ENCODE peak calls at places on chromosomes 7 and 10, in nine cellular contexts. One of them, this sample, is unnamed.

GRCh38 chr7:16526742-16527540 is at the start of gene LRRC72:
- DNase-seq in fibroblast of the aortic adventitia: no peak
- DNase-seq in AG09309: no peak
- DNase-seq in fibroblast of villous mesenchyme: no peak
- DNase-seq in colonic mucosa: no peak
- DNase-seq in AG04449: no peak
- DNase-seq in fibroblast of mammary gland: no peak
- DNase-seq in pancreas: no peak
- DNase-seq in endodermal cell: no peak
- DNase-seq in this sample: no peak

GRCh38 chr10:87092861-87093460 is 1.7 kb downstream of the GLUD1 start:
- DNase-seq in fibroblast of the aortic adventitia: no peak
- DNase-seq in AG09309: no peak
- DNase-seq in fibroblast of villous mesenchyme: peak
- DNase-seq in colonic mucosa: peak
- DNase-seq in AG04449: no peak
- DNase-seq in fibroblast of mammary gland: peak
- DNase-seq in pancreas: no peak
- DNase-seq in endodermal cell: peak
- DNase-seq in this sample: no peak

GRCh38 chr7:134710854-134711624 is 64.4 kb downstream of the BPGM start:
- DNase-seq in fibroblast of the aortic adventitia: no peak
- DNase-seq in AG09309: no peak
- DNase-seq in fibroblast of villous mesenchyme: peak
- DNase-seq in colonic mucosa: no peak
- DNase-seq in AG04449: no peak
- DNase-seq in fibroblast of mammary gland: no peak
- DNase-seq in pancreas: no peak
- DNase-seq in endodermal cell: no peak
- DNase-seq in this sample: no peak

GRCh38 chr10:84194424-84195043 is at the start of gene CDHR1:
- DNase-seq in fibroblast of the aortic adventitia: no peak
- DNase-seq in AG09309: no peak
- DNase-seq in fibroblast of villous mesenchyme: no peak
- DNase-seq in colonic mucosa: peak
- DNase-seq in AG04449: no peak
- DNase-seq in fibroblast of mammary gland: no peak
- DNase-seq in pancreas: no peak
- DNase-seq in endodermal cell: peak
- DNase-seq in this sample: no peak

GRCh38 chr10:104440221-104440620 is 86.6 kb downstream of the CFAP58 start:
- DNase-seq in fibroblast of the aortic adventitia: peak
- DNase-seq in AG09309: no peak
- DNase-seq in fibroblast of villous mesenchyme: no peak
- DNase-seq in colonic mucosa: no peak
- DNase-seq in AG04449: no peak
- DNase-seq in fibroblast of mammary gland: peak
- DNase-seq in pancreas: no peak
- DNase-seq in endodermal cell: no peak
- DNase-seq in this sample: no peak

GRCh38 chr7:76108540-76109233 is 60.8 kb downstream of the MDH2 start:
- DNase-seq in fibroblast of the aortic adventitia: peak
- DNase-seq in AG09309: no peak
- DNase-seq in fibroblast of villous mesenchyme: peak
- DNase-seq in colonic mucosa: peak
- DNase-seq in AG04449: no peak
- DNase-seq in fibroblast of mammary gland: peak
- DNase-seq in pancreas: peak
- DNase-seq in endodermal cell: no peak
- DNase-seq in this sample: no peak

GRCh38 chr10:126384269-126384873 is 3.9 kb downstream of the ADAM12 start:
- DNase-seq in fibroblast of the aortic adventitia: peak
- DNase-seq in AG09309: peak
- DNase-seq in fibroblast of villous mesenchyme: peak
- DNase-seq in colonic mucosa: no peak
- DNase-seq in AG04449: peak
- DNase-seq in fibroblast of mammary gland: peak
- DNase-seq in pancreas: no peak
- DNase-seq in endodermal cell: no peak
- DNase-seq in this sample: no peak

GRCh38 chr7:41224063-41224763 is 478.7 kb downstream of the INHBA start:
- DNase-seq in fibroblast of the aortic adventitia: peak
- DNase-seq in AG09309: no peak
- DNase-seq in fibroblast of villous mesenchyme: no peak
- DNase-seq in colonic mucosa: no peak
- DNase-seq in AG04449: no peak
- DNase-seq in fibroblast of mammary gland: peak
- DNase-seq in pancreas: no peak
- DNase-seq in endodermal cell: no peak
- DNase-seq in this sample: no peak

GRCh38 chr10:72048450-72049124 is 39.8 kb downstream of the SPOCK2 start:
- DNase-seq in fibroblast of the aortic adventitia: peak
- DNase-seq in AG09309: peak
- DNase-seq in fibroblast of villous mesenchyme: peak
- DNase-seq in colonic mucosa: peak
- DNase-seq in AG04449: peak
- DNase-seq in fibroblast of mammary gland: peak
- DNase-seq in pancreas: peak
- DNase-seq in endodermal cell: peak
- DNase-seq in this sample: peak

GRCh38 chr7:43779032-43779812 is 20.7 kb downstream of the BLVRA start:
- DNase-seq in fibroblast of the aortic adventitia: peak
- DNase-seq in AG09309: no peak
- DNase-seq in fibroblast of villous mesenchyme: no peak
- DNase-seq in colonic mucosa: peak
- DNase-seq in AG04449: no peak
- DNase-seq in fibroblast of mammary gland: no peak
- DNase-seq in pancreas: no peak
- DNase-seq in endodermal cell: no peak
- DNase-seq in this sample: no peak

GRCh38 chr10:4066581-4067403 is 281.8 kb upstream of the KLF6 start:
- DNase-seq in fibroblast of the aortic adventitia: no peak
- DNase-seq in AG09309: no peak
- DNase-seq in fibroblast of villous mesenchyme: no peak
- DNase-seq in colonic mucosa: no peak
- DNase-seq in AG04449: no peak
- DNase-seq in fibroblast of mammary gland: no peak
- DNase-seq in pancreas: no peak
- DNase-seq in endodermal cell: no peak
- DNase-seq in this sample: no peak

GRCh38 chr10:131846224-131847101 is 54.3 kb upstream of the PPP2R2D start:
- DNase-seq in fibroblast of the aortic adventitia: no peak
- DNase-seq in AG09309: no peak
- DNase-seq in fibroblast of villous mesenchyme: no peak
- DNase-seq in colonic mucosa: no peak
- DNase-seq in AG04449: no peak
- DNase-seq in fibroblast of mammary gland: no peak
- DNase-seq in pancreas: no peak
- DNase-seq in endodermal cell: peak
- DNase-seq in this sample: no peak

GRCh38 chr7:135853499-135853898 is 104.9 kb upstream of the FAM180A start:
- DNase-seq in fibroblast of the aortic adventitia: peak
- DNase-seq in AG09309: no peak
- DNase-seq in fibroblast of villous mesenchyme: peak
- DNase-seq in colonic mucosa: no peak
- DNase-seq in AG04449: no peak
- DNase-seq in fibroblast of mammary gland: peak
- DNase-seq in pancreas: no peak
- DNase-seq in endodermal cell: no peak
- DNase-seq in this sample: no peak

GRCh38 chr7:2123916-2124315 is 108.8 kb downstream of the MAD1L1 start:
- DNase-seq in fibroblast of the aortic adventitia: no peak
- DNase-seq in AG09309: no peak
- DNase-seq in fibroblast of villous mesenchyme: no peak
- DNase-seq in colonic mucosa: no peak
- DNase-seq in AG04449: no peak
- DNase-seq in fibroblast of mammary gland: no peak
- DNase-seq in pancreas: no peak
- DNase-seq in endodermal cell: no peak
- DNase-seq in this sample: no peak

GRCh38 chr7:33873981-33874750 is 31.2 kb upstream of the BMPER start:
- DNase-seq in fibroblast of the aortic adventitia: peak
- DNase-seq in AG09309: peak
- DNase-seq in fibroblast of villous mesenchyme: peak
- DNase-seq in colonic mucosa: no peak
- DNase-seq in AG04449: no peak
- DNase-seq in fibroblast of mammary gland: peak
- DNase-seq in pancreas: no peak
- DNase-seq in endodermal cell: no peak
- DNase-seq in this sample: no peak

GRCh38 chr7:6691103-6691502 is 15.6 kb downstream of the ZNF12 start:
- DNase-seq in fibroblast of the aortic adventitia: no peak
- DNase-seq in AG09309: no peak
- DNase-seq in fibroblast of villous mesenchyme: no peak
- DNase-seq in colonic mucosa: no peak
- DNase-seq in AG04449: no peak
- DNase-seq in fibroblast of mammary gland: no peak
- DNase-seq in pancreas: no peak
- DNase-seq in endodermal cell: no peak
- DNase-seq in this sample: no peak
- H3K4me3 ChIP-seq in fibroblast of the aortic adventitia: no peak
- H3K4me3 ChIP-seq in AG09309: no peak
- H3K4me3 ChIP-seq in fibroblast of villous mesenchyme: no peak
- H3K4me3 ChIP-seq in colonic mucosa: no peak
- H3K4me3 ChIP-seq in AG04449: no peak
- H3K4me3 ChIP-seq in fibroblast of mammary gland: no peak
- H3K4me3 ChIP-seq in pancreas: no peak
- H3K4me3 ChIP-seq in endodermal cell: peak
- H3K4me3 ChIP-seq in this sample: no peak

GRCh38 chr7:142450206-142450605 is 192.3 kb upstream of the PRSS58 start:
- DNase-seq in fibroblast of the aortic adventitia: no peak
- DNase-seq in AG09309: no peak
- DNase-seq in fibroblast of villous mesenchyme: no peak
- DNase-seq in colonic mucosa: no peak
- DNase-seq in AG04449: no peak
- DNase-seq in fibroblast of mammary gland: no peak
- DNase-seq in pancreas: no peak
- DNase-seq in endodermal cell: no peak
- DNase-seq in this sample: no peak

GRCh38 chr7:142441074-142441403 is 183.2 kb upstream of the PRSS58 start:
- DNase-seq in fibroblast of the aortic adventitia: no peak
- DNase-seq in AG09309: no peak
- DNase-seq in fibroblast of villous mesenchyme: no peak
- DNase-seq in colonic mucosa: no peak
- DNase-seq in AG04449: no peak
- DNase-seq in fibroblast of mammary gland: no peak
- DNase-seq in pancreas: no peak
- DNase-seq in endodermal cell: no peak
- DNase-seq in this sample: no peak

GRCh38 chr7:142440219-142441073 is 182.6 kb upstream of the PRSS58 start:
- DNase-seq in fibroblast of the aortic adventitia: peak
- DNase-seq in AG09309: no peak
- DNase-seq in fibroblast of villous mesenchyme: peak
- DNase-seq in colonic mucosa: no peak
- DNase-seq in AG04449: peak
- DNase-seq in fibroblast of mammary gland: peak
- DNase-seq in pancreas: no peak
- DNase-seq in endodermal cell: peak
- DNase-seq in this sample: peak

GRCh38 chr7:142443614-142444013 is 185.8 kb upstream of the PRSS58 start:
- DNase-seq in fibroblast of the aortic adventitia: no peak
- DNase-seq in AG09309: no peak
- DNase-seq in fibroblast of villous mesenchyme: no peak
- DNase-seq in colonic mucosa: no peak
- DNase-seq in AG04449: no peak
- DNase-seq in fibroblast of mammary gland: peak
- DNase-seq in pancreas: no peak
- DNase-seq in endodermal cell: no peak
- DNase-seq in this sample: no peak

GRCh38 chr7:142445019-142445686 is 187.3 kb upstream of the PRSS58 start:
- DNase-seq in fibroblast of the aortic adventitia: no peak
- DNase-seq in AG09309: no peak
- DNase-seq in fibroblast of villous mesenchyme: no peak
- DNase-seq in colonic mucosa: no peak
- DNase-seq in AG04449: no peak
- DNase-seq in fibroblast of mammary gland: no peak
- DNase-seq in pancreas: no peak
- DNase-seq in endodermal cell: peak
- DNase-seq in this sample: no peak
- TF ChIP-seq CTCF in fibroblast of the aortic adventitia: no peak
- TF ChIP-seq CTCF in AG09309: peak
- TF ChIP-seq CTCF in fibroblast of villous mesenchyme: peak
- TF ChIP-seq CTCF in colonic mucosa: no peak
- TF ChIP-seq CTCF in AG04449: no peak
- TF ChIP-seq CTCF in fibroblast of mammary gland: peak
- TF ChIP-seq CTCF in pancreas: no peak
- TF ChIP-seq CTCF in endodermal cell: peak
- TF ChIP-seq CTCF in this sample: peak

DNA sequence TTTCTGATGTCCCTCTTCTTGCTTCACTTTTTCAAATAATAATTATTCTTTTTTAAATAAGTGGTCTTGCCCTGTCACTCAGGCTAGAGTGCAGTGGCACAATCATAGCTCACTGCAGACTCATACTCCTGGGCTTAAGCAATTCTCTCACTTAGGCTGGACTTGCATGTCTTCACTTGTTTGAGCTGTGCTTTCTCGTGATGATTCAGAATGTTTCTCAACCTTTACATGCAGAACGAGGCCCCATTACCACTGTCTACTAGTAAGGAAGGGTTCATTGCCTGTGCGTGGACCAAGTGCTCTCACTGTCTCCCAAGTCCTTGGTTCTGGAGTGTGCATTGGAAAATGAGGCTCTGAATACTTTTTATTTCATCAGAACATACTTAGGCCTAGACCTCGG is 468.6 kb upstream of the COBL start:
- DNase-seq in fibroblast of the aortic adventitia: no peak
- DNase-seq in AG09309: no peak
- DNase-seq in fibroblast of villous mesenchyme: peak
- DNase-seq in colonic mucosa: no peak
- DNase-seq in AG04449: no peak
- DNase-seq in fibroblast of mammary gland: no peak
- DNase-seq in pancreas: no peak
- DNase-seq in endodermal cell: no peak
- DNase-seq in this sample: no peak
- H3K4me3 ChIP-seq in fibroblast of the aortic adventitia: no peak
- H3K4me3 ChIP-seq in AG09309: no peak
- H3K4me3 ChIP-seq in fibroblast of villous mesenchyme: no peak
- H3K4me3 ChIP-seq in colonic mucosa: no peak
- H3K4me3 ChIP-seq in AG04449: no peak
- H3K4me3 ChIP-seq in fibroblast of mammary gland: no peak
- H3K4me3 ChIP-seq in pancreas: no peak
- H3K4me3 ChIP-seq in endodermal cell: no peak
- H3K4me3 ChIP-seq in this sample: no peak

DNA sequence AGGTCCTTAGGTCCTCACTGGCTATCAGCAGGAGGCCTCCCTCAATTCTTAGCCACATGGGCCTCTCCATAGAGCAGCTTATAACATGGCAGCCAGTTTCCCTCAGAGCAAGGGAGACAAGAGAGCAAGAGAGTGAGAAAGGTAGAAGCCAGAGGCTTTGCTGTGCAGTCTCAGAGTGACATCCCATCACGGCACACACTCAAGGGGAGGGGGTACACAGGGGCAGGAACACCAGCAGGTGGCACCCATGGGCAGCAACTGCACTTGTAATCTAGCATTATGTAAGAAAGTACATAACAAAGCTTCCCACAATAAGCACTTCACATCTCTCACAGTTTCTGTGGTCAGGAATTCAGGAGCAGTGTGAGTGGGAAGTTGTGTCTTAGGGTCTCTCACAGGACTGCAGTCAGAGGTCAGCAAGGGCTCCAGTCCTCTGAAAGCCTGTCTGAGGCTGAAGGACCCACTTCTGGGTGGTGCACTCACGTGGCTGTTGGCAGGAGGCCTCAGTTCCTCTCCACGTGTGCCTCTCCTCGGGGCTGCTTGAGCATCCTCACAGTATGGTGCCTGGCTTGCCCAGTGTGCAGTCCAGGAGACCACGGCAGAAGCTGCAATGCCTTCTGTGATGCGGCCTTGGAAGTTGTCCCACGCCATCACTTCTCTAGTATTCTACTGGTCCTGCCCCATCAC is 159.4 kb downstream of the OAT start:
- DNase-seq in fibroblast of the aortic adventitia: no peak
- DNase-seq in AG09309: no peak
- DNase-seq in fibroblast of villous mesenchyme: peak
- DNase-seq in colonic mucosa: no peak
- DNase-seq in AG04449: no peak
- DNase-seq in fibroblast of mammary gland: no peak
- DNase-seq in pancreas: no peak
- DNase-seq in endodermal cell: peak
- DNase-seq in this sample: no peak
- TF ChIP-seq CTCF in fibroblast of the aortic adventitia: no peak
- TF ChIP-seq CTCF in AG09309: peak
- TF ChIP-seq CTCF in fibroblast of villous mesenchyme: peak
- TF ChIP-seq CTCF in colonic mucosa: no peak
- TF ChIP-seq CTCF in AG04449: peak
- TF ChIP-seq CTCF in fibroblast of mammary gland: peak
- TF ChIP-seq CTCF in pancreas: no peak
- TF ChIP-seq CTCF in endodermal cell: peak
- TF ChIP-seq CTCF in this sample: peak